ENCODE peak calls at places on chromosomes 1 and 21, in ten cellular contexts. Y, C, R, X, U, I, B, E, N and Z are unnamed samples.

GRCh38 chr1:107643766-107644165 is 321.2 kb downstream of the VAV3 start:
- DNase-seq in Y (no peak), C (no peak), R (no peak), X (no peak), U (no peak), I (no peak), B (no peak), E (no peak), N (no peak), Z (no peak)

GRCh38 chr21:15445327-15445726 is 284.5 kb upstream of the USP25 start:
- DNase-seq in Y (no peak), C (no peak), R (no peak), X (no peak), U (no peak), I (peak), B (no peak), E (no peak), N (no peak), Z (no peak)

GRCh38 chr1:67540733-67541125 is 110.5 kb upstream of the SERBP1 start:
- DNase-seq in Y (no peak), C (no peak), R (peak), X (no peak), U (no peak), I (no peak), B (no peak), E (no peak), N (no peak), Z (no peak)

GRCh38 chr1:923131-923990 is at the start of gene SAMD11:
- DNase-seq in Y (no peak), C (peak), R (peak), X (peak), U (peak), I (peak), B (peak), E (peak), N (peak), Z (peak)

GRCh38 chr1:101290119-101290921 is 53.5 kb downstream of the S1PR1 start:
- DNase-seq in Y (no peak), C (no peak), R (no peak), X (no peak), U (no peak), I (no peak), B (no peak), E (no peak), N (no peak), Z (no peak)

GRCh38 chr21:38769253-38769780 is 36.4 kb upstream of the ETS2 start:
- DNase-seq in Y (no peak), C (no peak), R (peak), X (no peak), U (no peak), I (no peak), B (no peak), E (no peak), N (no peak), Z (no peak)

GRCh38 chr1:17682403-17682802 is 72.7 kb upstream of the ACTL8 start:
- DNase-seq in Y (no peak), C (no peak), R (no peak), X (no peak), U (no peak), I (no peak), B (no peak), E (no peak), N (no peak), Z (no peak)

GRCh38 chr1:45065083-45065482 is 53.0 kb downstream of the UROD start:
- DNase-seq in Y (no peak), C (no peak), R (no peak), X (no peak), U (no peak), I (no peak), B (no peak), E (no peak), N (no peak), Z (no peak)

GRCh38 chr1:207463021-207463420 is 8.9 kb downstream of the CR2 start:
- DNase-seq in Y (no peak), C (no peak), R (no peak), X (no peak), U (no peak), I (no peak), B (no peak), E (no peak), N (no peak), Z (no peak)

GRCh38 chr1:27163093-27163492 is 8.2 kb upstream of the SLC9A1 start:
- DNase-seq in Y (peak), C (no peak), R (no peak), X (no peak), U (no peak), I (no peak), B (no peak), E (no peak), N (no peak), Z (no peak)

GRCh38 chr1:223872308-223872878 is 26.6 kb upstream of the TP53BP2 start:
- DNase-seq in Y (no peak), C (no peak), R (no peak), X (peak), U (no peak), I (no peak), B (no peak), E (no peak), N (no peak), Z (no peak)

GRCh38 chr1:55055084-55055882 is 15.9 kb downstream of the PCSK9 start:
- DNase-seq in Y (no peak), C (no peak), R (no peak), X (no peak), U (no peak), I (no peak), B (no peak), E (peak), N (no peak), Z (no peak)

GRCh38 chr1:80218112-80218511 is 1211.6 kb upstream of the ADGRL4 start:
- DNase-seq in Y (no peak), C (peak), R (peak), X (no peak), U (no peak), I (peak), B (peak), E (no peak), N (no peak), Z (no peak)

GRCh38 chr1:8473121-8473891 is 155.4 kb downstream of the SLC45A1 start:
- DNase-seq in Y (no peak), C (peak), R (no peak), X (no peak), U (no peak), I (no peak), B (no peak), E (no peak), N (no peak), Z (no peak)

GRCh38 chr21:44533891-44534627 is 5.9 kb downstream of the KRTAP10-1 start:
- DNase-seq in Y (no peak), C (no peak), R (no peak), X (no peak), U (no peak), I (no peak), B (no peak), E (peak), N (no peak), Z (no peak)

GRCh38 chr21:29829514-29830255 is 110.1 kb downstream of the GRIK1 start:
- DNase-seq in Y (no peak), C (no peak), R (no peak), X (no peak), U (no peak), I (no peak), B (no peak), E (no peak), N (no peak), Z (no peak)

GRCh38 chr1:56073614-56074356 is 505.6 kb downstream of the PLPP3 start:
- DNase-seq in Y (no peak), C (no peak), R (peak), X (no peak), U (no peak), I (no peak), B (no peak), E (no peak), N (no peak), Z (no peak)

GRCh38 chr1:202029171-202029665 is 18.8 kb downstream of the ELF3 start:
- DNase-seq in Y (peak), C (no peak), R (peak), X (peak), U (no peak), I (no peak), B (no peak), E (no peak), N (no peak), Z (no peak)

GRCh38 chr1:55617416-55617980 is 402.3 kb upstream of the USP24 start:
- DNase-seq in Y (no peak), C (no peak), R (no peak), X (no peak), U (no peak), I (no peak), B (no peak), E (no peak), N (no peak), Z (no peak)

GRCh38 chr1:154812911-154813816 is 56.9 kb downstream of the KCNN3 start:
- DNase-seq in Y (no peak), C (no peak), R (peak), X (no peak), U (no peak), I (peak), B (no peak), E (no peak), N (no peak), Z (no peak)

GRCh38 chr21:45309069-45309521 is 21.4 kb upstream of the POFUT2 start:
- DNase-seq in Y (peak), C (peak), R (peak), X (no peak), U (peak), I (peak), B (peak), E (no peak), N (no peak), Z (peak)

GRCh38 chr1:14626869-14627607 is 28.6 kb downstream of the KAZN start:
- DNase-seq in Y (no peak), C (no peak), R (peak), X (no peak), U (no peak), I (peak), B (no peak), E (no peak), N (no peak), Z (no peak)

GRCh38 chr1:209866201-209866600 is 38.4 kb downstream of the UTP25 start:
- DNase-seq in Y (no peak), C (no peak), R (no peak), X (no peak), U (no peak), I (no peak), B (no peak), E (no peak), N (no peak), Z (no peak)
- TF ChIP-seq CTCF in Y (no peak), C (no peak), R (no peak), X (no peak), U (no peak), I (no peak), B (no peak), E (no peak), N (no peak), Z (no peak)

GRCh38 chr1:29577512-29577911 is 341.2 kb downstream of the PTPRU start:
- DNase-seq in Y (no peak), C (no peak), R (no peak), X (no peak), U (no peak), I (peak), B (no peak), E (no peak), N (no peak), Z (no peak)
- TF ChIP-seq CTCF in Y (no peak), C (no peak), R (no peak), X (no peak), U (no peak), I (peak), B (no peak), E (no peak), N (no peak), Z (no peak)

GRCh38 chr21:32921632-32922230 is 104.0 kb upstream of the OLIG2 start:
- DNase-seq in Y (no peak), C (peak), R (peak), X (no peak), U (peak), I (peak), B (peak), E (no peak), N (peak), Z (no peak)
- TF ChIP-seq CTCF in Y (no peak), C (peak), R (peak), X (peak), U (peak), I (peak), B (peak), E (no peak), N (peak), Z (peak)

DNA sequence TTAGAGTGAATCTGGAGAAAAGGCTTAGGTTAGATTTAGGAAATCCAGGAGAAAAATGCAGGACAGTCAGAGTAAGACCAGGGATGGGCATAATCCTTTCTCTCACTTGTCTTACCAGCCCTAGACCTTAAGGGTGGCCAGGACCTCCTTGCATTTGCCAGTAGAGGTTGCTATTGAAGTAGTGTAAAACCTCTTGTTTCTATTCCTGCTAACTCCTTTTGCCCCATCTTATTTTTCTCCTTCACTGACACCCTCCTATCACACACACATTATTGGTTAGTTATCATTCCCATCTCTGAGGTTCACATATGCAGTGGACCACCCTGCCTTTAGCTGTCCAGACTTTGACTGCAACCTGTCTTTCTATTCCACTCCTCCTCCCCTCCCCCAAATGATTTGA is 75.0 kb upstream of the MACF1 start:
- DNase-seq in Y (no peak), C (peak), R (peak), X (no peak), U (no peak), I (peak), B (no peak), E (no peak), N (no peak), Z (no peak)
- TF ChIP-seq CTCF in Y (peak), C (peak), R (peak), X (peak), U (no peak), I (peak), B (no peak), E (peak), N (no peak), Z (no peak)

GRCh38 chr1:85611856-85612255 is 31.3 kb downstream of the CCN1 start:
- DNase-seq in Y (peak), C (no peak), R (peak), X (peak), U (no peak), I (no peak), B (no peak), E (peak), N (no peak), Z (no peak)
- TF ChIP-seq CTCF in Y (no peak), C (no peak), R (no peak), X (no peak), U (no peak), I (no peak), B (no peak), E (no peak), N (no peak), Z (no peak)

GRCh38 chr21:41722052-41723018 is 44.5 kb downstream of the RIPK4 start:
- DNase-seq in Y (no peak), C (no peak), R (no peak), X (no peak), U (no peak), I (no peak), B (no peak), E (no peak), N (no peak), Z (no peak)
- TF ChIP-seq CTCF in Y (no peak), C (no peak), R (no peak), X (no peak), U (no peak), I (peak), B (no peak), E (no peak), N (no peak), Z (no peak)

GRCh38 chr1:160416369-160416768 is 16.0 kb downstream of the VANGL2 start:
- DNase-seq in Y (peak), C (no peak), R (peak), X (no peak), U (no peak), I (peak), B (peak), E (no peak), N (no peak), Z (no peak)
- TF ChIP-seq CTCF in Y (peak), C (peak), R (peak), X (peak), U (no peak), I (peak), B (peak), E (no peak), N (no peak), Z (no peak)

DNA sequence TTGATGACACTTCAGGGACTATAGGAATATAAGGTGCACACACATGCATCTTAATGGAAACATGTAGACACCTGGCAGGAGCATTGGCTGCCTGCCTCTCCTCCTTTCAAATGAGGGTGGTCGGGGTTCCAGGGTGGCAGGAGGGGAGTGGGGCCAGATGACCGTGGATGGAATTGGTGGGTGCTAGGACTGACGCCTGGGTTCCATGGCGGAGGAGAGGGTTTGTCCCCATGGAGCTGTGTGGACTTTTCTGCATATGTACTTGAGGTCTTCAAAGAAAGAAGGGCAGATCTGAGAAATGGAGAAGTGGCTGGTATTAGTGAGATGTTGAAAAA is 7.7 kb downstream of the PRRX1 start:
- DNase-seq in Y (no peak), C (no peak), R (no peak), X (no peak), U (no peak), I (no peak), B (no peak), E (no peak), N (no peak), Z (no peak)
- TF ChIP-seq CTCF in Y (no peak), C (no peak), R (no peak), X (no peak), U (no peak), I (no peak), B (no peak), E (no peak), N (no peak), Z (peak)